ENCODE peak calls at places on chromosomes 2 and 18, in seven cellular contexts. I is mammary epithelial cell; J is Panc1; V is CD8-positive, alpha-beta T cell; F is endothelial cell of umbilical vein; G is fibroblast of lung; T is left ventricle myocardium inferior. N is an unnamed sample. For H3K27me3, the result is how much of the 10 kb centered on the place peaks cover.

GRCh38 chr2:120546077-120546864 is 189.4 kb upstream of the GLI2 start:
- DNase-seq in I (no peak), J (no peak), V (no peak), F (no peak), G (peak), T (peak), N (no peak)

GRCh38 chr2:98589489-98589888 is 18.8 kb downstream of the COA5 start:
- DNase-seq in I (no peak), J (no peak), V (no peak), F (no peak), G (no peak), T (no peak), N (no peak)

GRCh38 chr2:110126926-110127325 is 11.3 kb upstream of the MALL start:
- DNase-seq in I (no peak), J (no peak), V (no peak), F (no peak), G (peak), T (no peak), N (no peak)

GRCh38 chr2:33420726-33421125 is 55.7 kb upstream of the RASGRP3 start:
- DNase-seq in I (no peak), J (no peak), V (no peak), F (peak), G (peak), T (no peak), N (no peak)

GRCh38 chr2:112055833-112056625 is 960 bp downstream of the TMEM87B start:
- DNase-seq in I (peak), J (peak), V (peak), F (peak), G (peak), T (peak), N (no peak)

GRCh38 chr2:3611136-3611535 is 16.2 kb downstream of the COLEC11 start:
- DNase-seq in I (no peak), J (no peak), V (no peak), F (no peak), G (no peak), T (no peak), N (no peak)

GRCh38 chr2:229071292-229071976 is 199.7 kb downstream of the PID1 start:
- DNase-seq in I (no peak), J (no peak), V (no peak), F (no peak), G (peak), T (peak), N (no peak)

GRCh38 chr2:232422051-232422450 is 15.4 kb downstream of the ALPG start:
- DNase-seq in I (no peak), J (no peak), V (no peak), F (no peak), G (no peak), T (no peak), N (no peak)

GRCh38 chr2:101105654-101106053 is 45.5 kb downstream of the TBC1D8 start:
- DNase-seq in I (no peak), J (no peak), V (no peak), F (no peak), G (no peak), T (no peak), N (no peak)

GRCh38 chr2:26000561-26001211 is 18.4 kb upstream of the KIF3C start:
- DNase-seq in I (peak), J (no peak), V (no peak), F (no peak), G (no peak), T (no peak), N (no peak)

DNA sequence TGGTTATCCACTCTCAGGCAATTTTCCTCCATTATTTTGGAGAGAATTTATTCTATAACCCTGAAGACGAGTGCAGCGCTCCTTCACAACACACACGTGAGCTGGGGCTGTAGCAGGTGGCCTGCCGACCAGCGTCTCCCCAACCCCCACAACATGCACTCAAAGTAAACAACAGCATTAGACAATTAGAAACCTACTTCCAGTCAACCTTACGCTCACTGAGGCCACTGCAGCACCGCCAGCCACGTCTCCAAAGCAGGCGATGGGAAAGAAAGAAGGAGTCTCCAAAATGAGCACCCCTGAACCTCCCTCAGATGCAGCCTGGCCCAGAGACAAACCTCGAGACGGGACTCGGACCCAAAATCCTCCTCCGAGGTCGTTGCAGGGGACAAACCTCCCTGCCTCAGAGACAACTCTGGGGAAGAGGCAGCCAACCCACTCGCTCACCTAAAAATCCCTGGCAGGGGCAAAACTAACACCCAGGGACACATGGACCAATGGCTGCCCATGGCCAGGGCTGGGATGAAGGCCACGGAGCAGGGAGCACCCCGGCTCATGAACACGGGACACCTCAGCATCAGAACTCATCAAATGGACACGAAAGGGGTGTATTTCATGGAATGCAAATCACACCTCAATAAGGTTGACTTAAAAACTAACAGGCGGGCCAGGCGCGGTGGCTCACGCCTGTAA is 2.6 kb downstream of the SLC66A2 start:
- DNase-seq in I (no peak), J (no peak), V (no peak), F (no peak), G (no peak), T (no peak), N (no peak)
- H3K4me3 ChIP-seq in I (no peak), J (peak), V (no peak), F (no peak), G (no peak), T (peak), N (no peak)

GRCh38 chr2:218982312-218983262 is 2.4 kb downstream of the FEV start:
- DNase-seq in I (no peak), J (no peak), V (no peak), F (no peak), G (no peak), T (no peak), N (no peak)
- H3K27me3 ChIP-seq in I (half or more), J (under half), V (half or more), F (half or more), G (half or more), T (half or more), N (under half)

DNA sequence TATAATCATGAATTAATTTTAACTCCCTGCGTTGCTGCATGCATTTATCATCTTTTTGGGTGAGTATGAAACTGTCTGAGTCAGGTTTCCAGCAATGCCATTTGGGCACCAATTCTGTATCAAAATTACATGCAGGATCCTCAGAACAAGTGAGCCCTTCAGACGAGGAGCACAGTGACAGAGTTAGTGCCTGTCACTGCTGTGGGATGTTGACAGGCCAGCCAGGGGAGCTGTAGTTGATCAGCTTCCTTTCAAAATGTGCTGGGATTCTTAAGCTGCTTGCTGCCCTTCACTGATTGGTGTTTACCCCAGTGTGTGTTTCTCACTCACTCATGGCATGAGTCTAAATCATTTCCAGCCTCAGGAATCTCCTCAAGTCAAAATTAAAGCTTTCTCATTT is 109.2 kb downstream of the TPGS2 start:
- DNase-seq in I (no peak), J (no peak), V (no peak), F (no peak), G (no peak), T (no peak), N (no peak)
- TF ChIP-seq CTCF in I (no peak), J (no peak), V (no peak), F (no peak), G (no peak), T (no peak), N (no peak)

GRCh38 chr2:21362101-21362500 is 238.3 kb downstream of the TDRD15 start:
- DNase-seq in I (peak), J (no peak), V (no peak), F (no peak), G (no peak), T (no peak), N (no peak)
- H3K4me3 ChIP-seq in I (no peak), J (no peak), V (no peak), F (no peak), G (no peak), T (no peak), N (no peak)

DNA sequence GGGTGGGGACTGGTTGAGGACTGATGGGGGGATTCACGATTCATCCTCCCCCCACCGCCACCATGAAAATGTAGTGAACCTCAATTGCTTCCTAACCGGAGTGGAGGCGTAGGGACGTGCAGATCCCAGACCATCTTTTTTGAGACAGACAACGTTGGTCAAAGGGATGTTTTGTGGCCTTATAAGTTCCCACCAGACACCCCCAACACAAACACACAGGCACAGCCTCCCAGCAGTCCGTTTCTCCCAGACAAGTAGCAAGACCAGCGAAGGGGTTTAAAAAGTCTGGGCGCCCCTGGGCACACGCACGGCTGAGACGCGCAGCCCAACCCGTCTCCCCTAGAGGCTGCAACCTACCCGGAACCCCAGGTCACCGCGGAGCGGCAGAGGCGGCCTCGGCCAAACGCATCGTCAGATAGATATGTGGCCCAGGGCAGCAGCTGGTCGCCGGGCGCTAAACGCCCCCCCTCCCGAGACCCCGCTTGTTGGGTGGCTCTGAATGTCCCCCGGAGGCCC is 1.3 kb downstream of the GBX2 start:
- DNase-seq in I (no peak), J (no peak), V (no peak), F (peak), G (no peak), T (no peak), N (no peak)
- H3K27me3 ChIP-seq in I (half or more), J (under half), V (under half), F (under half), G (half or more), T (half or more), N (under half)

GRCh38 chr2:196851068-196851467 is 41.9 kb upstream of the C2orf66 start:
- DNase-seq in I (no peak), J (no peak), V (no peak), F (no peak), G (peak), T (no peak), N (no peak)

GRCh38 chr2:196853301-196854087 is 44.3 kb upstream of the C2orf66 start:
- DNase-seq in I (no peak), J (no peak), V (no peak), F (peak), G (no peak), T (no peak), N (no peak)

GRCh38 chr2:196845371-196845770 is 36.2 kb upstream of the C2orf66 start:
- DNase-seq in I (no peak), J (no peak), V (no peak), F (no peak), G (no peak), T (no peak), N (no peak)

GRCh38 chr2:196846295-196846694 is 37.1 kb upstream of the C2orf66 start:
- DNase-seq in I (no peak), J (no peak), V (no peak), F (no peak), G (no peak), T (no peak), N (no peak)

GRCh38 chr2:196849895-196850294 is 40.7 kb upstream of the C2orf66 start:
- DNase-seq in I (peak), J (peak), V (no peak), F (peak), G (peak), T (no peak), N (no peak)
- TF ChIP-seq CTCF in I (peak), J (peak), V (no peak), F (peak), G (peak), T (peak), N (peak)

DNA sequence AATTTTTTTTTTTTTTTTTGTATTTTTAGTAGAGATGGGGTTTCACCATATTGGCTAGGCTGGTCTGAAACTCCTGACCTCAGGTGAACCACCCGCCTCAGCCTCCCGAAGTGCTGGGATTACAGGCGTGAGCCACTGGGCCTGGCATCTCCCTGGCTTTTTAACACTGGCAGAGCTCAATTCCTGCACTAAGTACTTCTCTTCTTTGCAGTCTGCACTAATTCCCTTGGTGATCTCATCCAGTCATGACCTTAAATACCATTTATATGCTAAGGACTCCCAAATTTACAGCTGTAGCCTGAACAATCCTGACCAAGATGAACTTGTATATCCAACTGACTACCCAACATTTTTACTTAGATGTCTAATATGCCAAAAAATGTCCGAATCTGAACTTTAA is 10.2 kb downstream of the PREPL start:
- DNase-seq in I (no peak), J (no peak), V (no peak), F (no peak), G (peak), T (no peak), N (no peak)
- H3K4me3 ChIP-seq in I (no peak), J (no peak), V (no peak), F (no peak), G (no peak), T (no peak), N (no peak)

GRCh38 chr2:216756435-216756834 is 61.1 kb upstream of the IGFBP5 start:
- DNase-seq in I (no peak), J (no peak), V (no peak), F (no peak), G (no peak), T (no peak), N (no peak)
- H3K27me3 ChIP-seq in I (under half), J (under half), V (under half), F (under half), G (under half), T (under half), N (under half)

GRCh38 chr2:128533101-128533500 is 214.4 kb upstream of the HS6ST1 start:
- DNase-seq in I (no peak), J (no peak), V (no peak), F (no peak), G (no peak), T (no peak), N (no peak)

GRCh38 chr2:128530025-128530573 is 211.4 kb upstream of the HS6ST1 start:
- DNase-seq in I (no peak), J (no peak), V (no peak), F (no peak), G (no peak), T (no peak), N (no peak)

GRCh38 chr2:128534688-128535392 is 216.2 kb upstream of the HS6ST1 start:
- DNase-seq in I (no peak), J (no peak), V (no peak), F (no peak), G (no peak), T (no peak), N (no peak)

GRCh38 chr2:128528133-128528532 is 209.5 kb upstream of the HS6ST1 start:
- DNase-seq in I (no peak), J (no peak), V (no peak), F (no peak), G (no peak), T (no peak), N (no peak)

GRCh38 chr2:128531856-128532255 is 213.2 kb upstream of the HS6ST1 start:
- DNase-seq in I (no peak), J (no peak), V (no peak), F (peak), G (no peak), T (no peak), N (no peak)
- TF ChIP-seq CTCF in I (peak), J (no peak), V (no peak), F (no peak), G (no peak), T (peak), N (peak)

N was measured in GM06990.